ENCODE peak calls at places on chromosomes 5 and 9, in five cellular contexts. Z is left ventricle myocardium inferior, J is AG09309, M is hepatocyte, N is ascending aorta. X is an unnamed sample.
A peak's percentile ranks its signal among the peaks of the same experiment; 100 is the strongest.

GRCh38 chr5:151150484-151151262 is 6.9 kb downstream of the ANXA6 start:
- DNase-seq in Z (peak; percentile 42), J (no peak), M (peak; percentile 83), N (no peak), X (peak; percentile 45)

GRCh38 chr5:109566361-109566760 is 123.4 kb upstream of the MAN2A1 start:
- DNase-seq in Z (no peak), J (no peak), M (no peak), N (no peak), X (no peak)

GRCh38 chr5:75710630-75711029 is 6.6 kb downstream of the POC5 start:
- DNase-seq in Z (no peak), J (no peak), M (no peak), N (no peak), X (no peak)

GRCh38 chr5:34571380-34572041 is 84.6 kb upstream of the RAI14 start:
- DNase-seq in Z (no peak), J (no peak), M (no peak), N (no peak), X (no peak)

GRCh38 chr5:172351240-172351778 is 67.7 kb upstream of the UBTD2 start:
- DNase-seq in Z (no peak), J (no peak), M (no peak), N (no peak), X (no peak)

GRCh38 chr5:116546033-116546742 is 28.4 kb downstream of the SEMA6A start:
- DNase-seq in Z (no peak), J (no peak), M (peak; percentile 80), N (no peak), X (peak; percentile 60)

GRCh38 chr5:168165977-168166376 is 125.5 kb upstream of the WWC1 start:
- DNase-seq in Z (no peak), J (no peak), M (no peak), N (no peak), X (no peak)

GRCh38 chr9:115786321-115786720 is 367.3 kb upstream of the PAPPA start:
- DNase-seq in Z (no peak), J (no peak), M (no peak), N (no peak), X (no peak)

GRCh38 chr9:125878241-125878640 is 131.1 kb downstream of the PBX3 start:
- DNase-seq in Z (no peak), J (no peak), M (no peak), N (no peak), X (no peak)

GRCh38 chr5:138605254-138605972 is 30.2 kb upstream of the HSPA9 start:
- DNase-seq in Z (no peak), J (no peak), M (no peak), N (no peak), X (no peak)

GRCh38 chr5:112848116-112848811 is 12.8 kb upstream of the SRP19 start:
- DNase-seq in Z (no peak), J (peak; percentile 27), M (peak; percentile 67), N (no peak), X (peak; percentile 29)

GRCh38 chr5:130520211-130520610 is 615.9 kb downstream of the CHSY3 start:
- DNase-seq in Z (no peak), J (no peak), M (no peak), N (no peak), X (no peak)

GRCh38 chr5:122286547-122286946 is 25.5 kb upstream of the SNCAIP start:
- DNase-seq in Z (no peak), J (no peak), M (no peak), N (no peak), X (no peak)

GRCh38 chr5:52449506-52449905 is 338.2 kb upstream of the ITGA1 start:
- DNase-seq in Z (no peak), J (no peak), M (no peak), N (no peak), X (no peak)

GRCh38 chr9:36823934-36824333 is 210.1 kb downstream of the PAX5 start:
- DNase-seq in Z (no peak), J (no peak), M (no peak), N (no peak), X (no peak)

GRCh38 chr9:104900871-104901270 is 27.1 kb downstream of the ABCA1 start:
- DNase-seq in Z (no peak), J (no peak), M (no peak), N (no peak), X (no peak)

GRCh38 chr5:27944471-27944870 is 906.1 kb upstream of the CDH9 start:
- DNase-seq in Z (no peak), J (no peak), M (no peak), N (no peak), X (no peak)

GRCh38 chr9:33211695-33212393 is 28.1 kb upstream of the SPINK4 start:
- DNase-seq in Z (no peak), J (no peak), M (peak; percentile 73), N (no peak), X (no peak)

GRCh38 chr5:134053840-134054338 is 49.1 kb upstream of the VDAC1 start:
- DNase-seq in Z (no peak), J (no peak), M (no peak), N (no peak), X (no peak)

GRCh38 chr9:122948313-122948712 is 7.5 kb downstream of the RABGAP1 start:
- DNase-seq in Z (no peak), J (no peak), M (no peak), N (no peak), X (no peak)
- H3K4me3 ChIP-seq in Z (no peak overlapping the region), J (no peak overlapping the region), M (no peak overlapping the region), N (no peak overlapping the region), X (no peak overlapping the region)

DNA sequence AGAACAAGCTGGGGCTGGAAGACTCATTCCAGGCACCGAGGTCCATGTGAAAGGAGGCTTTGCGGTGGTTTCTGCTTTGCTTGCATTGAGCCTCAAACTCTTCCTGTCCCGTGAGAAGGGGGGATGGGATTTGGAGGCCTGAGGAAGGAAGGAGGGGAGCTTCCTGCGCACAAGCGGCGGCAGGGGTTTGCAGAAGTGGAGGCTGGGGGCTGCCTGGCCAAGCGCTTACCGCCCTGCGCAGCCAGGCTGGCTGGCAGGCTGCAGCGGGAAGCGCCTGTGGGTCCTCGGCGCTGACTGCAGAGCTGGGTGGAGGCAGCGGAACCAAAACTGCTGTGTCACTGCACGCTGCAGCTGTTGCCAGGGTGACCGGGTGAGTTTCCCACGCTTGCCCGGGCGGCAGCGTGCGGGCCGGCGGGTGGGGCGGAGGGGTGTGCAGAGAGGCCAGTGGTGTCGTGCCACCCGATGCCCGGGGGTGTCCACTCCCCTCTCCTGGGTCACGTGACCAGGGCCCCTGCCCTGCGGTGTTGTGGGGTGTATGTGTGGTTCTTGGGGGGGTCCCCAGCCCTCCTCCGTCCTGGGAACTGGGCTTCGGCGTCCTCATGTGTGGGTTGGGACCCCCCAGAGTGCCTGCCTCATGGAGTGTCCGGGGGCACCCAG is 81.0 kb downstream of the RXRA start:
- DNase-seq in Z (peak; percentile 93), J (peak; percentile 83), M (peak; percentile 64), N (peak; percentile 66), X (peak; percentile 91)
- H3K4me3 ChIP-seq in Z (peak overlapping the region; percentile 55), J (peak overlapping the region; percentile 1), M (no peak overlapping the region), N (peak overlapping the region; percentile 27), X (no peak overlapping the region)

GRCh38 chr9:131959056-131959455 is 120.6 kb downstream of the MED27 start:
- DNase-seq in Z (no peak), J (no peak), M (no peak), N (no peak), X (no peak)
- H3K4me3 ChIP-seq in Z (no peak overlapping the region), J (no peak overlapping the region), M (no peak overlapping the region), N (no peak overlapping the region), X (no peak overlapping the region)

GRCh38 chr9:97501177-97501971 is at the start of gene TMOD1:
- DNase-seq in Z (peak; percentile 82), J (no peak), M (peak; percentile 76), N (no peak), X (peak; percentile 89)

GRCh38 chr9:97502222-97502983 is 937 bp downstream of the TMOD1 start:
- DNase-seq in Z (peak; percentile 36), J (no peak), M (peak; percentile 23), N (no peak), X (peak; percentile 38)

GRCh38 chr9:97501972-97502221 is 431 bp downstream of the TMOD1 start:
- DNase-seq in Z (no peak), J (no peak), M (no peak), N (no peak), X (no peak)

GRCh38 chr9:97500263-97500662 is 1.2 kb upstream of the TMOD1 start:
- DNase-seq in Z (no peak), J (no peak), M (no peak), N (no peak), X (no peak)

DNA sequence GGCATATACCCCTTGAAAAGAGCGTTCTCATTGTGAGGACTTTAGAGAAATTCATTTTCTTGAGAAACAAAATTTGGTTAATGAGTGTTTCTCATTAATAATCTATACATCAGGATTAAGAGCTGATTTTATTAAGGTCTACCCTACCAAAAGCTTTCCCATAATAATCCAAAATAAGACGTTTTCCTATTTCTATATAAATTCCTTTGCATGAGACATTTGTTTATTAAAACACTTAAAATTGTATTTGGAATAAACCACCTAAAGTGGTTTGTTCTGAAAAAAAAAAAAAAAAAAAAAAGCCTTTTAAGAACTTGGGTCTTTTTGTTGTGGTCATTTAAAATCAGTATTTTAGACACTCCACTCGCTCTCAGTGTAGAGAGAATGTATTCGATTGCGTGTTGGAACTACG is 695 bp upstream of the TMOD1 start:
- DNase-seq in Z (no peak), J (no peak), M (no peak), N (no peak), X (no peak)
- H3K4me3 ChIP-seq in Z (peak overlapping the region; percentile 77), J (no peak overlapping the region), M (peak overlapping the region; percentile 2), N (peak overlapping the region; percentile 84), X (no peak overlapping the region)

DNA sequence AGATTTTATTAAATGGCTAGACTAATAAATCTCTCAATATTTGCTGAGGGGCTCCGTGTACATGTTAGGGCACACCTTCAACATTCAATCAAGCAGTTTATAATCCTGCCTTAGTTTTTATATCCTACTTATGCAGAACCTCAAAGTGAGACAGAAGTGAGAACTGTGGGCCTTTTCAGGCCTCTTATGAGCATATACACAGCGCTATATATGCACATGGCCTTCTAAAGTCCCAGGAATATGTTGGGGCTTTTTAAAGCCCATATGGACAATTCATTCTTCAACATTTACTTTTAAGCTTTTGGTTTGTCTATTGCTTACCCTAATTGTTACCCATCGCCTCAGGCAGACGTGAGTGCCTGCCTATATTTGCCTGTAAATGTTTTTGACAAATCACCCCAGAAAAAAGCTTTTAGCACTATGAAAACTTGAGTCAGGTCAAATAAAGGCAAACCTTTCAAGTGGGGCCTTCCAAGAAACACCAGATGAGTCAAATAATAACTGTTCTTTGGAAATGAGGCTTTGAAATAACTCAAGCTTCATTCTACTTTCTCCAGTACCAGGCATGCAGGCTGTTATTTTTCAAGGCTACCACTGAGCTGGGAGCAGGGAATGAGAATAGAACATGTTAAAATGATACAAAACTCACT is 58.2 kb downstream of the ESM1 start:
- DNase-seq in Z (no peak), J (no peak), M (no peak), N (no peak), X (no peak)
- H3K4me3 ChIP-seq in Z (no peak overlapping the region), J (no peak overlapping the region), M (no peak overlapping the region), N (no peak overlapping the region), X (no peak overlapping the region)

GRCh38 chr9:136793063-136793946 is 2.2 kb downstream of the TMEM141 start:
- DNase-seq in Z (no peak), J (no peak), M (peak; percentile 78), N (no peak), X (peak; percentile 71)

GRCh38 chr9:136791466-136792276 is 527 bp downstream of the TMEM141 start:
- DNase-seq in Z (peak; percentile 40), J (no peak), M (peak; percentile 82), N (peak; percentile 18), X (peak; percentile 91)

GRCh38 chr9:136794281-136795026 is 1.7 kb upstream of the CCDC183 start:
- DNase-seq in Z (no peak), J (no peak), M (no peak), N (no peak), X (no peak)

GRCh38 chr9:136790640-136791465 is at the start of gene TMEM141:
- DNase-seq in Z (peak; percentile 100), J (peak; percentile 95), M (peak; percentile 100), N (peak; percentile 99), X (peak; percentile 100)

GRCh38 chr9:136792321-136793062 is 1.3 kb downstream of the TMEM141 start:
- DNase-seq in Z (no peak), J (no peak), M (no peak), N (no peak), X (peak; percentile 71)
- H3K4me3 ChIP-seq in Z (peak overlapping the region; percentile 90), J (peak overlapping the region; percentile 99), M (peak overlapping the region; percentile 50), N (no peak overlapping the region), X (no peak overlapping the region)